ENCODE peak calls at places on chromosome 18, in six cellular contexts. A, H, S, C, W and F are unnamed samples.
A peak's percentile ranks its signal among the peaks of the same experiment; 100 is the strongest.

GRCh38 chr18:68034293-68034692 is 517.8 kb upstream of the DSEL start:
- DNase-seq in A (no peak), H (no peak), S (peak; percentile 12), C (no peak), W (no peak), F (no peak)

GRCh38 chr18:68574311-68574710 is 140.6 kb downstream of the TMX3 start:
- DNase-seq in A (no peak), H (no peak), S (no peak), C (no peak), W (no peak), F (no peak)

GRCh38 chr18:13158428-13158827 is 60.1 kb upstream of the LDLRAD4 start:
- DNase-seq in A (no peak), H (no peak), S (no peak), C (no peak), W (no peak), F (no peak)

GRCh38 chr18:47036298-47036874 is 965 bp upstream of the ELOA2 start:
- DNase-seq in A (peak; percentile 68), H (no peak), S (peak; percentile 42), C (no peak), W (no peak), F (no peak)

GRCh38 chr18:36191711-36192110 is 4.4 kb downstream of the MOCOS start:
- DNase-seq in A (no peak), H (no peak), S (no peak), C (no peak), W (no peak), F (no peak)

GRCh38 chr18:59957957-59958356 is 58.2 kb downstream of the PMAIP1 start:
- DNase-seq in A (no peak), H (peak; percentile 71), S (peak; percentile 66), C (no peak), W (peak; percentile 47), F (no peak)

GRCh38 chr18:21264651-21265050 is 22.6 kb downstream of the GREB1L start:
- DNase-seq in A (no peak), H (no peak), S (peak; percentile 8), C (no peak), W (peak; percentile 8), F (no peak)

GRCh38 chr18:12059334-12060181 is 34.1 kb upstream of the ANKRD62 start:
- DNase-seq in A (no peak), H (no peak), S (no peak), C (no peak), W (no peak), F (no peak)

GRCh38 chr18:53361044-53361443 is 863.4 kb downstream of the MBD2 start:
- DNase-seq in A (no peak), H (no peak), S (no peak), C (no peak), W (no peak), F (no peak)

GRCh38 chr18:79208882-79209281 is 139.7 kb downstream of the ATP9B start:
- DNase-seq in A (no peak), H (no peak), S (no peak), C (peak; percentile 71), W (no peak), F (no peak)

GRCh38 chr18:5142859-5143258 is 54.2 kb downstream of the AKAIN1 start:
- DNase-seq in A (no peak), H (no peak), S (no peak), C (no peak), W (no peak), F (no peak)

GRCh38 chr18:74219056-74219455 is 70.7 kb downstream of the TIMM21 start:
- DNase-seq in A (no peak), H (no peak), S (no peak), C (no peak), W (no peak), F (no peak)

GRCh38 chr18:49052891-49053644 is 102.3 kb upstream of the SMAD7 start:
- DNase-seq in A (no peak), H (no peak), S (peak; percentile 68), C (no peak), W (no peak), F (peak; percentile 60)

GRCh38 chr18:35407871-35408481 is 30.8 kb upstream of the ZNF396 start:
- DNase-seq in A (peak; percentile 67), H (peak; percentile 39), S (peak; percentile 81), C (no peak), W (peak; percentile 29), F (peak; percentile 13)

GRCh38 chr18:77065221-77065981 is 67.2 kb downstream of the MBP start:
- DNase-seq in A (no peak), H (peak; percentile 53), S (peak; percentile 98), C (peak; percentile 79), W (no peak), F (peak; percentile 40)

GRCh38 chr18:21656402-21656801 is 44.3 kb downstream of the SNRPD1 start:
- DNase-seq in A (no peak), H (no peak), S (peak; percentile 24), C (no peak), W (no peak), F (no peak)

GRCh38 chr18:22332590-22332989 is 85.1 kb downstream of the CTAGE1 start:
- DNase-seq in A (peak; percentile 92), H (no peak), S (no peak), C (no peak), W (no peak), F (no peak)

GRCh38 chr18:71707985-71708500 is 836.1 kb downstream of the CBLN2 start:
- DNase-seq in A (no peak), H (no peak), S (peak; percentile 3), C (no peak), W (no peak), F (no peak)

GRCh38 chr18:71707400-71707799 is 836.7 kb downstream of the CBLN2 start:
- DNase-seq in A (peak; percentile 69), H (no peak), S (no peak), C (no peak), W (no peak), F (no peak)
- H3K9me3 ChIP-seq in A (peaks cover 52% of the 10 kb centered on the region), H (no peaks in the 10 kb centered on the region), S (no peaks in the 10 kb centered on the region), C (no peaks in the 10 kb centered on the region), W (no peaks in the 10 kb centered on the region), F (no peaks in the 10 kb centered on the region)

GRCh38 chr18:57439985-57440330 is 4.8 kb downstream of the ONECUT2 start:
- DNase-seq in A (no peak), H (no peak), S (no peak), C (no peak), W (no peak), F (no peak)
- H3K27me3 ChIP-seq in A (peaks cover 90% of the 10 kb centered on the region), H (peaks cover 48% of the 10 kb centered on the region), S (peaks cover 62% of the 10 kb centered on the region), C (peaks cover 3% of the 10 kb centered on the region), W (peaks cover 93% of the 10 kb centered on the region), F (peaks cover 46% of the 10 kb centered on the region)

GRCh38 chr18:63162271-63163014 is 157.1 kb downstream of the BCL2 start:
- DNase-seq in A (no peak), H (peak; percentile 43), S (peak; percentile 72), C (no peak), W (peak; percentile 61), F (peak; percentile 52)
- H3K27ac ChIP-seq in A (no peak overlapping the region), H (no peak overlapping the region), S (peak overlapping the region; percentile 53), C (peak overlapping the region; percentile 88), W (peak overlapping the region; percentile 73), F (peak overlapping the region; percentile 92)

DNA sequence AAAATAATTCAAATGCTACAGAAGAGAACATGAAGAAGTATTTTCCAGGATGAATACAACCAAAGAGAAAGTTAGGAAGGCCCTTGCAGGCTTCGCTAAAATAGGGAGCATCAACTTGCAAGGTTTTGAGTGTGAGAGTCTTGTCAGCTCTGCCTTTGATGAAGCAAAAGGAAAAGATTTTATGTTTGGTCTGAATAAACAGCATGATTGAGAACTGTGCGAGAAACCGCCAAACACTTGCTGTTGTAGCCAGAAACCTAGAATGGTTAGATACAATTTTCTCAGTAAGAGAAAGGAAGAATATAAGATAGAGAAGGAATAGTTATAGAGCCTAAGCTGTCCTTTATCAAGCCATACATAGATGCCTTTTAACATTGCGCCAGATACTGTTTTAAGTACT is 163.6 kb downstream of the L3MBTL4 start:
- DNase-seq in A (no peak), H (no peak), S (no peak), C (no peak), W (no peak), F (no peak)
- H3K9me3 ChIP-seq in A (no peaks in the 10 kb centered on the region), H (no peaks in the 10 kb centered on the region), S (no peaks in the 10 kb centered on the region), C (no peaks in the 10 kb centered on the region), W (no peaks in the 10 kb centered on the region), F (no peaks in the 10 kb centered on the region)

GRCh38 chr18:61082976-61083630 is 250.1 kb upstream of the CDH20 start:
- DNase-seq in A (no peak), H (no peak), S (no peak), C (no peak), W (no peak), F (no peak)
- H3K27me3 ChIP-seq in A (no peaks in the 10 kb centered on the region), H (no peaks in the 10 kb centered on the region), S (no peaks in the 10 kb centered on the region), C (no peaks in the 10 kb centered on the region), W (no peaks in the 10 kb centered on the region), F (no peaks in the 10 kb centered on the region)